ENCODE peak calls at places on chromosome 4, in eight cellular contexts. T is ACHN, Z is fibroblast of the aortic adventitia, J is T-helper 1 cell, R is fibroblast of the conjunctiva, Y is MM.1S, E is IMR-90, G is GM03348. H is an unnamed sample.

GRCh38 chr4:123619895-123620294 is 223.3 kb downstream of the SPRY1 start:
- DNase-seq in T (no peak), Z (no peak), J (no peak), R (no peak), Y (no peak), E (no peak), G (no peak), H (no peak)

GRCh38 chr4:180950377-180950776 is 1292.8 kb upstream of the TENM3 start:
- DNase-seq in T (no peak), Z (no peak), J (no peak), R (no peak), Y (no peak), E (no peak), G (no peak), H (no peak)

GRCh38 chr4:108624263-108625056 is 4.1 kb downstream of the RPL34 start:
- DNase-seq in T (no peak), Z (no peak), J (no peak), R (no peak), Y (no peak), E (no peak), G (no peak), H (no peak)

GRCh38 chr4:8821151-8821950 is 50.3 kb downstream of the HMX1 start:
- DNase-seq in T (no peak), Z (no peak), J (no peak), R (no peak), Y (no peak), E (no peak), G (no peak), H (no peak)

GRCh38 chr4:173171098-173171497 is 2.5 kb downstream of the GALNT7 start:
- DNase-seq in T (peak), Z (peak), J (no peak), R (no peak), Y (no peak), E (peak), G (peak), H (peak)

GRCh38 chr4:105548483-105548882 is 3.9 kb upstream of the ARHGEF38 start:
- DNase-seq in T (peak), Z (no peak), J (no peak), R (no peak), Y (no peak), E (no peak), G (no peak), H (peak)

GRCh38 chr4:25654031-25654970 is 1.4 kb upstream of the SLC34A2 start:
- DNase-seq in T (peak), Z (peak), J (no peak), R (no peak), Y (no peak), E (no peak), G (no peak), H (peak)

GRCh38 chr4:126268106-126268505 is 953.4 kb downstream of the FAT4 start:
- DNase-seq in T (no peak), Z (peak), J (no peak), R (peak), Y (no peak), E (peak), G (peak), H (no peak)

GRCh38 chr4:185846550-185847210 is 34.7 kb upstream of the SORBS2 start:
- DNase-seq in T (no peak), Z (no peak), J (no peak), R (no peak), Y (no peak), E (no peak), G (no peak), H (no peak)

GRCh38 chr4:186650401-186651180 is 73.1 kb downstream of the FAT1 start:
- DNase-seq in T (no peak), Z (no peak), J (no peak), R (no peak), Y (no peak), E (no peak), G (no peak), H (no peak)

GRCh38 chr4:56200275-56200674 is 187.0 kb downstream of the AASDH start:
- DNase-seq in T (no peak), Z (no peak), J (no peak), R (no peak), Y (no peak), E (no peak), G (no peak), H (no peak)

GRCh38 chr4:16439003-16439402 is 212.7 kb upstream of the TAPT1 start:
- DNase-seq in T (no peak), Z (peak), J (no peak), R (no peak), Y (no peak), E (peak), G (peak), H (peak)

GRCh38 chr4:189299706-189300105 is 641.0 kb upstream of the FRG1 start:
- DNase-seq in T (no peak), Z (no peak), J (no peak), R (no peak), Y (no peak), E (no peak), G (no peak), H (no peak)

GRCh38 chr4:40579983-40580382 is 49.7 kb downstream of the RBM47 start:
- DNase-seq in T (no peak), Z (peak), J (no peak), R (no peak), Y (no peak), E (peak), G (peak), H (peak)

GRCh38 chr4:140837742-140838141 is 81.6 kb upstream of the TBC1D9 start:
- DNase-seq in T (no peak), Z (no peak), J (no peak), R (no peak), Y (no peak), E (no peak), G (no peak), H (no peak)

H was measured in astrocyte of the hippocampus.